ENCODE peak calls at places on chromosome 18, in six cellular contexts. E is fibroblast of lung, C is trophoblast cell, K is HCT116, P is PC-9, N is keratinocyte. B is an unnamed sample. For H3K9me3 and H3K79me2, the result is how much of the 10 kb centered on the place peaks cover.

GRCh38 chr18:63162271-63163014 is 157.1 kb downstream of the BCL2 start:
- DNase-seq in E (peak), C (peak), K (no peak), P (no peak), N (no peak), B (no peak)

GRCh38 chr18:23810396-23810795 is 121.1 kb downstream of the LAMA3 start:
- DNase-seq in E (no peak), C (no peak), K (no peak), P (no peak), N (no peak), B (no peak)

GRCh38 chr18:59540356-59540755 is 156.9 kb downstream of the CCBE1 start:
- DNase-seq in E (no peak), C (no peak), K (no peak), P (no peak), N (no peak), B (no peak)

GRCh38 chr18:49619792-49620191 is 57.9 kb downstream of the LIPG start:
- DNase-seq in E (no peak), C (peak), K (no peak), P (no peak), N (peak), B (no peak)

GRCh38 chr18:11994346-11994707 is 13.0 kb downstream of the IMPA2 start:
- DNase-seq in E (peak), C (peak), K (no peak), P (peak), N (no peak), B (peak)

GRCh38 chr18:49432602-49433001 is 27.8 kb downstream of the DYM start:
- DNase-seq in E (no peak), C (no peak), K (no peak), P (no peak), N (no peak), B (no peak)

GRCh38 chr18:59988098-59988706 is 88.4 kb downstream of the PMAIP1 start:
- DNase-seq in E (peak), C (peak), K (peak), P (peak), N (no peak), B (peak)

GRCh38 chr18:59432796-59433195 is 73.7 kb upstream of the LMAN1 start:
- DNase-seq in E (no peak), C (no peak), K (no peak), P (no peak), N (no peak), B (no peak)

GRCh38 chr18:11654736-11655604 is 34.1 kb upstream of the GNAL start:
- DNase-seq in E (no peak), C (peak), K (peak), P (no peak), N (no peak), B (peak)

GRCh38 chr18:24271381-24272331 is 126.0 kb downstream of the OSBPL1A start:
- DNase-seq in E (peak), C (peak), K (peak), P (peak), N (no peak), B (peak)

DNA sequence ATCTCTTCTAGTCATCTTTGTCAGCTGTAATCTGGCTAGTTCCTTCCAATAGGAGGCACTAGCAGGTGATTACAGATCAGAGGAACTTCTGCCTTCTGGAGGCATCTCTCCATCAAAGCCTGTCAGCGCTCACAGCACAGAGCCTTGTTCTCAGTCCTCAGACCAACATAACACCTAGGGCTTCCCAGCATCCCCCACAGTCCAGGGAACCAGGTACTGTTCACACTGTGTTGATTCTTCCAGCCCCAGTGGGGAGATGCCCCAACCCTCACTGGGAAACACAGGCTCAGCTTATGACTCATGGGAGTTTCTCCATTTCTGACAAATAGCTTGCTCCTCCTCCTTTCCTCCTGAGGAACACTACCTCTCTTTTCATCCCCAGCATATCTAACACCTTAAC is 601.7 kb downstream of the CBLN2 start:
- DNase-seq in E (no peak), C (no peak), K (no peak), P (no peak), N (no peak), B (no peak)
- H3K9me3 ChIP-seq in E (under half), C (under half), K (under half), P (under half), N (under half), B (under half)

DNA sequence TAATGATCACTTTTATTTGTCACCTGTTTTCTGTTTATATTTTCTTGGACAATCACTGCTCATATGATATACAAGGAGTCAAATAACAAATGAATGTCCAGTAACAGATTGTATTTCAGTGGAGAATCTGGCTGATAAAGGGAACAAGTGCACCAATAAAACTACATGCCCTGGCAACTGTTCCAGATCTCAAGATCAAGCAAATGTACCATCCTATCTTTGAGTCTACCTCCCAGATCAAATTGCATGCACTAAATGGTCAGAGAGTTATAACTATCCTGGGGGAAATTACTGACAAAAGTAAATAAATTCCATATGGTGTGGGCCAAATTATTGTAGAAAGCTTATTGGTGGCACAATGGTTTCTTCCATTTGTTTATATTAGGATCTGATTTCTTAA is 452.8 kb downstream of the MBD2 start:
- DNase-seq in E (no peak), C (no peak), K (no peak), P (no peak), N (no peak), B (no peak)
- H3K79me2 ChIP-seq in E (under half), C (under half), K (under half), P (under half), N (under half), B (under half)

GRCh38 chr18:78876868-78877267 is 102.8 kb upstream of the SALL3 start:
- DNase-seq in E (no peak), C (no peak), K (no peak), P (no peak), N (no peak), B (no peak)
- H3K9me3 ChIP-seq in E (under half), C (under half), K (under half), P (under half), N (under half), B (under half)

DNA sequence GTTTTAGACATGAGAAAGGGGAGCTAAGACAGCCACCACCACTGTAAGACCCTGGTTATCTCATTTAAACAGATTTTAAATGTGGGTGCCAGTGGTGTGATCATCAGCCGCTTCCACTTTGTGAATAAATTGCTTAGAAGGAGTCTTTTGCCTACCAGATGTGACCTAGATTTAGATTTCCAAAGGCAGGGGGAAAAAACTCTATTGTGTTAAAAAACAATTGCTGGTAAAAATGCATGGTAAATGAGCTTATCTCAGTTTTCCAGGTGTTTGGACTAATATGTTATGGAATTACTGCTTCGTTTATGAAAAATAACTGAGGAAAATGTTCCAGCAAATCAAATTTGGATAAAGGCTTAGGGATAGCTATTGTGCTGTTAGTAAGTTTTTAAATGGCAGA is 466.3 kb upstream of the RAB12 start:
- DNase-seq in E (no peak), C (no peak), K (no peak), P (no peak), N (no peak), B (no peak)
- H3K79me2 ChIP-seq in E (under half), C (under half), K (under half), P (under half), N (under half), B (under half)

DNA sequence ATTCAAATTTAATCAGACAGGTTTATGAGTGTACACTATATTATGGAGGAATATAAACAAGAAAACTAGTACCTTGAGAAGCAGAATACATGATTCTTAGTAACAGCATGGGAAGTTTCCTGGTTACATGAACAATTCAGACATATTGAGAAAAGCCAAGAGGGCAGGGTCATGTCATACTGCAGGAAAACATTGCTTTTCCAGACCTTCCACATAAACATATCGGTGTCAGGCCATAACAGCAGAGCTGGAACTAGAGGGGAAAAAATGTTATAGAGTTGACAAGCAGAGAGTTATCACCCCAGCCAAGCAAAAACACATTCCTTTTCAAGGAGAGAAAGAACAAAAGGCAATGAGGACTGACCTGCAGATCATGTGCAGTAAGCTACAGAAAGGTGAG is 74.7 kb upstream of the ZNF236 start:
- DNase-seq in E (no peak), C (no peak), K (no peak), P (no peak), N (no peak), B (no peak)
- H3K9me3 ChIP-seq in E (under half), C (under half), K (under half), P (under half), N (under half), B (under half)

DNA sequence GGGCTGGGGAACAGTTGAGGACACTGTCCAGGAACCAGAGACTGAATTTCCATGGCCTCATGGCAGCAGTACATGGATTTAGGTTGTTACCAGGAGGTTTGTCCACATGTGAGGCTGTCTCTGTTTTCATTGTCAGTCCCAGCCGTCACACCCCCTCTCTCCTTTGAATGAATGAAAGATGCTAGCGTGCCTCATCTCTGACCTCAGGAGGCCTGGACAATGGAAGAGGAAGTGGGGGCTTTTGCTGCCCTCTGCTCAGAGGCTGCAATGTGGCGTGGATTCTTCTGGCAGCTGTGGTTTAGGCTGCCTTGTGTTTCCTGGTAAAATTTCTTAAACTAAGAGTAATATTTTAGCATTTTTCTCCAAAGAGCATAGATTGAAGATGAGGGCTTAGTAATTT is 47.5 kb downstream of the RAB31 start:
- DNase-seq in E (peak), C (peak), K (no peak), P (peak), N (no peak), B (no peak)
- H3K79me2 ChIP-seq in E (under half), C (under half), K (under half), P (under half), N (under half), B (under half)

DNA sequence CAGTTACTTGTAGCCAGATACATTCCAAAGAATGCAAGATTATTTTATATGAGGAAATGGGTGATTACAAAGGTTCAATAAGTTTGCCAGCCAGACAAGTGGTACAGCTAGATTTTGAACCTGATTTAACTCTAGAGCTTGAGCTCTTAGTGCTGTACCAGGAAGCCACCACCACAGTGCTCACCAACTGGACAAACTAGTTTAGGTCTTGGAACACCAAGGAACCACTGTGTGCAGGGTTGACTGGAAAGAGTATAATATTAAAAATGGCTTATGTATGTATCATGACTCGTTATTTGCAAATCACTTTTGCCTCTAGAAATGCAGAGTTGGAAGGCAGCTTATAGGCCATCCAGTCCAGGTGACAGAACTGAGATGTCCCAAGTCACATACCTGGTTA is 177.2 kb downstream of the TXNL1 start:
- DNase-seq in E (no peak), C (no peak), K (no peak), P (peak), N (no peak), B (peak)
- H3K9me3 ChIP-seq in E (under half), C (under half), K (under half), P (under half), N (under half), B (under half)

DNA sequence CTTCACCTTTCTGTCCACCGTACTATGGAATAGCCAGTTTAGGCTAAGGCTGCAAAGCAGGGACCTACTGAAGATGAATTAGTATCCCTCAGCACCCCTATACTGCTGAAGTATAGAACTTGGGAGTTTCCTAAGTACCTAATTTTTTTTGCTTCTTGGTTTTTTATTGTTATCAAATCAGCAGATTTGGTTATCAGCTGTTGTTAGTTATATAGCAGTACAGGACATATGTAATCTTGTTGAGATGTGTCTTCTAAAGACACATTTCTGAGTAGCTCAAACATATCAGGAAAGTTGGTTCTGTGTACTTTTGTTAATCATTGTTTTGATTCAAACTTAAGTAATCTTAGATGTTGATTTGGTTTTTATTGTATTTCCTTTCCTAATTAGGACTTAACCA is 5.2 kb downstream of the MYL12A start:
- DNase-seq in E (no peak), C (no peak), K (no peak), P (no peak), N (no peak), B (no peak)
- H3K79me2 ChIP-seq in E (half or more), C (under half), K (half or more), P (half or more), N (half or more), B (half or more)

GRCh38 chr18:10399465-10399864 is 55.0 kb upstream of the APCDD1 start:
- DNase-seq in E (no peak), C (no peak), K (no peak), P (no peak), N (no peak), B (no peak)
- H3K9me3 ChIP-seq in E (under half), C (under half), K (under half), P (under half), N (under half), B (under half)

GRCh38 chr18:68714707-68715496 is at the start of gene TMX3:
- DNase-seq in E (peak), C (peak), K (peak), P (peak), N (peak), B (peak)

GRCh38 chr18:68713131-68713530 is 1.8 kb downstream of the TMX3 start:
- DNase-seq in E (no peak), C (no peak), K (no peak), P (no peak), N (no peak), B (no peak)

GRCh38 chr18:68714356-68714706 is 577 bp downstream of the TMX3 start:
- DNase-seq in E (peak), C (peak), K (no peak), P (peak), N (no peak), B (no peak)

DNA sequence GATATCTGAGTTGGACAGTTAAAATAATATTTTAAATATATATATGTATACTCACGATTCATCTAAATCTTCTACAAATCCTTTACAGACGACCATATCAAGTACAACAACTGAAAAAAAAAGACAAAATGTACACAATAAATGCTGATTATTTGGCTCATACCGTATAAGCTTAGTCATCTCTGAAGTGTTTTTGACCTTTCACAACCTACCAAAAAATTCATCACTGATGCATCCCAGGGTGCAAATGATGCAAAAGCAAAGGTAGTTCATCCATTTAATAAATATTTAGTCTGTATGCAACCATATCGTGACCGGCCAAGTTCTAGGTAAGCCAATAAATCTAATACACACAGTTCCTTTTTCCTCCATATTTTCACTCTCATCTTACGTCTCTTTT is 1.1 kb downstream of the TMX3 start:
- DNase-seq in E (peak), C (peak), K (no peak), P (peak), N (no peak), B (peak)
- H3K79me2 ChIP-seq in E (under half), C (under half), K (under half), P (under half), N (under half), B (half or more)